ENCODE peak calls at places on chromosomes 3 and 15, in five cellular contexts. O is A549, J is K562, H is GM12878, R is HepG2. B is an unnamed sample.

GRCh38 chr15:78808550-78808949 is 2.7 kb downstream of the ADAMTS7 start:
- DNase-seq in J (peak), H (no peak), R (peak), O (peak), B (peak)

GRCh38 chr3:105965384-105965783 is 96.6 kb upstream of the CBLB start:
- DNase-seq in R (no peak), J (no peak), H (no peak), O (no peak), B (no peak)

GRCh38 chr15:27866505-27867165 is 232.5 kb downstream of the OCA2 start:
- DNase-seq in R (no peak), H (no peak), J (no peak), O (no peak), B (no peak)

GRCh38 chr3:183584246-183584913 is 28.9 kb upstream of the KLHL6 start:
- DNase-seq in O (no peak), R (no peak), J (peak), H (no peak), B (no peak)

GRCh38 chr15:53721334-53722087 is 38.0 kb downstream of the WDR72 start:
- DNase-seq in H (no peak), J (no peak), O (no peak), R (no peak), B (no peak)

GRCh38 chr15:22811640-22812039 is 25.2 kb downstream of the NIPA1 start:
- DNase-seq in J (no peak), O (peak), H (no peak), R (peak), B (peak)

GRCh38 chr3:123552095-123552714 is 32.6 kb downstream of the HACD2 start:
- DNase-seq in R (peak), O (peak), J (peak), H (no peak), B (no peak)

GRCh38 chr3:43286886-43287301 is 554 bp downstream of the SNRK start:
- DNase-seq in R (no peak), H (no peak), O (peak), J (peak), B (no peak)

GRCh38 chr15:50971542-50971941 is 63.1 kb downstream of the AP4E1 start:
- DNase-seq in J (no peak), O (no peak), R (no peak), H (no peak), B (no peak)

GRCh38 chr3:113560265-113560664 is 27.9 kb downstream of the SIDT1 start:
- DNase-seq in O (no peak), R (no peak), H (no peak), J (no peak), B (no peak)
- TF ChIP-seq ESRRA in O (no peak), R (no peak), H (no peak), J (no peak), B (no peak)

GRCh38 chr3:18098960-18099587 is 326.1 kb downstream of the SATB1 start:
- DNase-seq in R (no peak), O (peak), H (no peak), J (peak), B (no peak)
- TF ChIP-seq ESRRA in R (no peak), O (no peak), H (no peak), J (no peak), B (no peak)

GRCh38 chr3:28151608-28152228 is 89.7 kb upstream of the CMC1 start:
- DNase-seq in R (no peak), H (peak), J (no peak), O (no peak), B (no peak)
- TF ChIP-seq ESRRA in R (no peak), H (no peak), J (no peak), O (no peak), B (no peak)

GRCh38 chr15:88080616-88081015 is 175.9 kb downstream of the NTRK3 start:
- DNase-seq in J (no peak), R (no peak), H (no peak), O (no peak), B (no peak)

GRCh38 chr15:88089019-88089603 is 167.4 kb downstream of the NTRK3 start:
- DNase-seq in R (no peak), O (no peak), J (no peak), H (no peak), B (no peak)

GRCh38 chr15:88083828-88084760 is 172.4 kb downstream of the NTRK3 start:
- DNase-seq in R (no peak), H (no peak), J (no peak), O (no peak), B (no peak)
- TF ChIP-seq ESRRA in R (no peak), H (no peak), J (no peak), O (no peak), B (no peak)

DNA sequence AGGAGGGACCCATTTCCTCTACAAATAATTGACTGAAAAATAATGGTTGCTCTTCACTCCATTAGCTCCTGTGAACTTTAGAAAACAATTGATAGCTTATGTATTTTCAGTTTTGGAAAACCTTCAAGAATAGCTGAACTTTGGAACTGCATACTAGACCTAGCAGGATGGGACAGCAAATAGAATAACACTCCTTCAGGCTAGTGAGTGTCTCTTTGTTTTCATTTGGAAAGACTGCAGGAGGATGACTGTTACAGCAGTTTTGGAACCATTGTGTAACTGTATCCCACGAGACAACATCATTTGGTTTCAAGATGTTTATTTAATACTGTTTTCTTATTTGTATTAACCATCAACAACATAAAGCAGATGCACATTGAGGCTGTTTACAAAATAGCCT is 335.7 kb downstream of the IL5RA start:
- DNase-seq in O (no peak), H (no peak), R (peak), J (no peak), B (no peak)
- TF ChIP-seq ESRRA in O (no peak), H (no peak), R (no peak), J (no peak), B (no peak)

B was measured in WTC11.